ENCODE peak calls at places on chromosomes 6 and 20, in five cellular contexts. T is sciatic nerve, L is GM06990, Y is SHP77, E is NCI-H1694. C is an unnamed sample.
A peak's percentile ranks its signal among the peaks of the same experiment; 100 is the strongest.

GRCh38 chr20:48783533-48784272 is 44.1 kb downstream of the PREX1 start:
- DNase-seq in T (no peak), L (no peak), Y (no peak), E (no peak), C (no peak)

GRCh38 chr20:37381621-37382538 is 35.9 kb downstream of the SRC start:
- DNase-seq in T (peak; percentile 48), L (peak; percentile 68), Y (no peak), E (no peak), C (no peak)

GRCh38 chr6:164579035-164579434 is 730.4 kb downstream of the C6orf118 start:
- DNase-seq in T (no peak), L (no peak), Y (no peak), E (no peak), C (no peak)

GRCh38 chr6:158524311-158524710 is 35.6 kb upstream of the TMEM181 start:
- DNase-seq in T (no peak), L (no peak), Y (no peak), E (no peak), C (no peak)

GRCh38 chr6:170295519-170296422 is 4.9 kb upstream of the DLL1 start:
- DNase-seq in T (no peak), L (peak; percentile 53), Y (peak; percentile 76), E (no peak), C (peak; percentile 72)

GRCh38 chr20:17872434-17872833 is 96.2 kb downstream of the SNX5 start:
- DNase-seq in T (peak; percentile 45), L (no peak), Y (no peak), E (no peak), C (no peak)

GRCh38 chr6:34349226-34349625 is 43.2 kb downstream of the NUDT3 start:
- DNase-seq in T (no peak), L (no peak), Y (no peak), E (no peak), C (no peak)

GRCh38 chr6:1641391-1641790 is 31.7 kb downstream of the FOXC1 start:
- DNase-seq in T (no peak), L (no peak), Y (no peak), E (no peak), C (no peak)

GRCh38 chr20:13322621-13323020 is 101.5 kb downstream of the ISM1 start:
- DNase-seq in T (no peak), L (no peak), Y (no peak), E (no peak), C (no peak)

GRCh38 chr20:58708246-58708931 is 15.8 kb downstream of the NPEPL1 start:
- DNase-seq in T (peak; percentile 28), L (no peak), Y (no peak), E (no peak), C (no peak)

GRCh38 chr6:6587696-6588063 is 840 bp upstream of the LY86 start:
- DNase-seq in T (no peak), L (no peak), Y (no peak), E (no peak), C (no peak)

GRCh38 chr6:94099072-94099471 is 679.7 kb upstream of the EPHA7 start:
- DNase-seq in T (no peak), L (no peak), Y (no peak), E (no peak), C (no peak)

GRCh38 chr6:135002229-135002844 is 52.3 kb downstream of the HBS1L start:
- DNase-seq in T (no peak), L (peak; percentile 43), Y (no peak), E (no peak), C (no peak)

GRCh38 chr6:45478235-45478634 is 100.5 kb upstream of the SUPT3H start:
- DNase-seq in T (no peak), L (no peak), Y (no peak), E (no peak), C (no peak)

GRCh38 chr20:19380211-19380610 is 167.8 kb downstream of the SLC24A3 start:
- DNase-seq in T (no peak), L (no peak), Y (no peak), E (no peak), C (no peak)

C was measured in GM13976.